ENCODE peak calls at places on chromosomes 6 and 20, in seven cellular contexts. One of them, this sample, is unnamed.

GRCh38 chr6:34684919-34685318 is 11.6 kb downstream of the ILRUN start:
- DNase-seq in iPS DF 6.9: no peak
- DNase-seq in CD4-positive, alpha-beta memory T cell: no peak
- DNase-seq in thoracic aorta: no peak
- DNase-seq in GM23338: no peak
- DNase-seq in transverse colon: no peak
- DNase-seq in tibial nerve: no peak
- DNase-seq in this sample: no peak

GRCh38 chr20:35661013-35661412 is 3.7 kb downstream of the CPNE1 start:
- DNase-seq in iPS DF 6.9: no peak
- DNase-seq in CD4-positive, alpha-beta memory T cell: no peak
- DNase-seq in thoracic aorta: no peak
- DNase-seq in GM23338: no peak
- DNase-seq in transverse colon: no peak
- DNase-seq in tibial nerve: no peak
- DNase-seq in this sample: no peak

GRCh38 chr20:41989935-41990635 is 371.9 kb upstream of the CHD6 start:
- DNase-seq in iPS DF 6.9: no peak
- DNase-seq in CD4-positive, alpha-beta memory T cell: no peak
- DNase-seq in thoracic aorta: no peak
- DNase-seq in GM23338: no peak
- DNase-seq in transverse colon: no peak
- DNase-seq in tibial nerve: no peak
- DNase-seq in this sample: no peak

GRCh38 chr6:169205176-169206160 is 48.2 kb downstream of the THBS2 start:
- DNase-seq in iPS DF 6.9: no peak
- DNase-seq in CD4-positive, alpha-beta memory T cell: no peak
- DNase-seq in thoracic aorta: no peak
- DNase-seq in GM23338: no peak
- DNase-seq in transverse colon: no peak
- DNase-seq in tibial nerve: no peak
- DNase-seq in this sample: no peak

GRCh38 chr20:46826343-46826984 is 68.2 kb upstream of the EYA2 start:
- DNase-seq in iPS DF 6.9: no peak
- DNase-seq in CD4-positive, alpha-beta memory T cell: no peak
- DNase-seq in thoracic aorta: no peak
- DNase-seq in GM23338: no peak
- DNase-seq in transverse colon: no peak
- DNase-seq in tibial nerve: no peak
- DNase-seq in this sample: no peak

GRCh38 chr6:39493174-39493573 is 170.7 kb upstream of the KCNK16 start:
- DNase-seq in iPS DF 6.9: no peak
- DNase-seq in CD4-positive, alpha-beta memory T cell: no peak
- DNase-seq in thoracic aorta: no peak
- DNase-seq in GM23338: no peak
- DNase-seq in transverse colon: no peak
- DNase-seq in tibial nerve: no peak
- DNase-seq in this sample: no peak

GRCh38 chr6:133701633-133702331 is 187.1 kb upstream of the TCF21 start:
- DNase-seq in iPS DF 6.9: no peak
- DNase-seq in CD4-positive, alpha-beta memory T cell: no peak
- DNase-seq in thoracic aorta: no peak
- DNase-seq in GM23338: no peak
- DNase-seq in transverse colon: no peak
- DNase-seq in tibial nerve: no peak
- DNase-seq in this sample: no peak

GRCh38 chr6:92124126-92124525 is 1295.2 kb downstream of the EPHA7 start:
- DNase-seq in iPS DF 6.9: no peak
- DNase-seq in CD4-positive, alpha-beta memory T cell: no peak
- DNase-seq in thoracic aorta: no peak
- DNase-seq in GM23338: no peak
- DNase-seq in transverse colon: no peak
- DNase-seq in tibial nerve: no peak
- DNase-seq in this sample: no peak

GRCh38 chr6:28218312-28219248 is 6.5 kb upstream of the ZSCAN9 start:
- DNase-seq in iPS DF 6.9: no peak
- DNase-seq in CD4-positive, alpha-beta memory T cell: no peak
- DNase-seq in thoracic aorta: no peak
- DNase-seq in GM23338: peak; percentile 69
- DNase-seq in transverse colon: peak; percentile 78
- DNase-seq in tibial nerve: peak; percentile 55
- DNase-seq in this sample: no peak

GRCh38 chr6:105326838-105327745 is 75.8 kb downstream of the PREP start:
- DNase-seq in iPS DF 6.9: no peak
- DNase-seq in CD4-positive, alpha-beta memory T cell: no peak
- DNase-seq in thoracic aorta: no peak
- DNase-seq in GM23338: no peak
- DNase-seq in transverse colon: no peak
- DNase-seq in tibial nerve: no peak
- DNase-seq in this sample: no peak

GRCh38 chr6:40586800-40587201 is 363 bp downstream of the LRFN2 start:
- DNase-seq in iPS DF 6.9: no peak
- DNase-seq in CD4-positive, alpha-beta memory T cell: no peak
- DNase-seq in thoracic aorta: no peak
- DNase-seq in GM23338: no peak
- DNase-seq in transverse colon: no peak
- DNase-seq in tibial nerve: no peak
- DNase-seq in this sample: no peak

GRCh38 chr20:61902213-61902869 is 163.3 kb downstream of the TAF4 start:
- DNase-seq in iPS DF 6.9: no peak
- DNase-seq in CD4-positive, alpha-beta memory T cell: no peak
- DNase-seq in thoracic aorta: no peak
- DNase-seq in GM23338: no peak
- DNase-seq in transverse colon: peak; percentile 42
- DNase-seq in tibial nerve: no peak
- DNase-seq in this sample: no peak

GRCh38 chr20:8309638-8310037 is 177.6 kb downstream of the PLCB1 start:
- DNase-seq in iPS DF 6.9: no peak
- DNase-seq in CD4-positive, alpha-beta memory T cell: no peak
- DNase-seq in thoracic aorta: no peak
- DNase-seq in GM23338: peak; percentile 54
- DNase-seq in transverse colon: no peak
- DNase-seq in tibial nerve: no peak
- DNase-seq in this sample: peak; percentile 13

GRCh38 chr6:78942451-78942850 is 75.1 kb downstream of the IRAK1BP1 start:
- DNase-seq in iPS DF 6.9: no peak
- DNase-seq in CD4-positive, alpha-beta memory T cell: no peak
- DNase-seq in thoracic aorta: no peak
- DNase-seq in GM23338: no peak
- DNase-seq in transverse colon: no peak
- DNase-seq in tibial nerve: no peak
- DNase-seq in this sample: no peak

GRCh38 chr20:18176318-18176785 is 38.7 kb downstream of the KAT14 start:
- DNase-seq in iPS DF 6.9: peak; percentile 20
- DNase-seq in CD4-positive, alpha-beta memory T cell: no peak
- DNase-seq in thoracic aorta: no peak
- DNase-seq in GM23338: peak; percentile 67
- DNase-seq in transverse colon: no peak
- DNase-seq in tibial nerve: no peak
- DNase-seq in this sample: no peak

GRCh38 chr6:163147988-163148387 is 266.5 kb upstream of the QKI start:
- DNase-seq in iPS DF 6.9: no peak
- DNase-seq in CD4-positive, alpha-beta memory T cell: no peak
- DNase-seq in thoracic aorta: no peak
- DNase-seq in GM23338: peak; percentile 18
- DNase-seq in transverse colon: no peak
- DNase-seq in tibial nerve: no peak
- DNase-seq in this sample: no peak

GRCh38 chr6:157669747-157670216 is 153.3 kb upstream of the SNX9 start:
- DNase-seq in iPS DF 6.9: peak; percentile 31
- DNase-seq in CD4-positive, alpha-beta memory T cell: no peak
- DNase-seq in thoracic aorta: peak; percentile 33
- DNase-seq in GM23338: peak; percentile 70
- DNase-seq in transverse colon: peak; percentile 79
- DNase-seq in tibial nerve: peak; percentile 73
- DNase-seq in this sample: peak; percentile 22

GRCh38 chr6:129440691-129441090 is 269.3 kb downstream of the ARHGAP18 start:
- DNase-seq in iPS DF 6.9: no peak
- DNase-seq in CD4-positive, alpha-beta memory T cell: no peak
- DNase-seq in thoracic aorta: no peak
- DNase-seq in GM23338: peak; percentile 55
- DNase-seq in transverse colon: no peak
- DNase-seq in tibial nerve: no peak
- DNase-seq in this sample: no peak

GRCh38 chr6:86856937-86857563 is 80.3 kb upstream of the HTR1E start:
- DNase-seq in iPS DF 6.9: peak; percentile 27
- DNase-seq in CD4-positive, alpha-beta memory T cell: no peak
- DNase-seq in thoracic aorta: no peak
- DNase-seq in GM23338: peak; percentile 82
- DNase-seq in transverse colon: peak; percentile 11
- DNase-seq in tibial nerve: peak; percentile 63
- DNase-seq in this sample: peak; percentile 11

GRCh38 chr6:157528931-157529653 is 148.1 kb downstream of the ZDHHC14 start:
- DNase-seq in iPS DF 6.9: no peak
- DNase-seq in CD4-positive, alpha-beta memory T cell: no peak
- DNase-seq in thoracic aorta: no peak
- DNase-seq in GM23338: no peak
- DNase-seq in transverse colon: no peak
- DNase-seq in tibial nerve: peak; percentile 86
- DNase-seq in this sample: no peak

GRCh38 chr6:105310371-105310770 is 92.5 kb downstream of the PREP start:
- DNase-seq in iPS DF 6.9: no peak
- DNase-seq in CD4-positive, alpha-beta memory T cell: no peak
- DNase-seq in thoracic aorta: no peak
- DNase-seq in GM23338: no peak
- DNase-seq in transverse colon: peak; percentile 57
- DNase-seq in tibial nerve: no peak
- DNase-seq in this sample: no peak

GRCh38 chr6:149153100-149153499 is 164.4 kb upstream of the TAB2 start:
- DNase-seq in iPS DF 6.9: no peak
- DNase-seq in CD4-positive, alpha-beta memory T cell: no peak
- DNase-seq in thoracic aorta: no peak
- DNase-seq in GM23338: no peak
- DNase-seq in transverse colon: no peak
- DNase-seq in tibial nerve: no peak
- DNase-seq in this sample: no peak

GRCh38 chr6:80548496-80548895 is 442.0 kb downstream of the BCKDHB start:
- DNase-seq in iPS DF 6.9: no peak
- DNase-seq in CD4-positive, alpha-beta memory T cell: no peak
- DNase-seq in thoracic aorta: no peak
- DNase-seq in GM23338: no peak
- DNase-seq in transverse colon: no peak
- DNase-seq in tibial nerve: no peak
- DNase-seq in this sample: no peak

GRCh38 chr6:27505209-27506027 is 32.5 kb upstream of the ZNF184 start:
- DNase-seq in iPS DF 6.9: peak; percentile 64
- DNase-seq in CD4-positive, alpha-beta memory T cell: peak; percentile 89
- DNase-seq in thoracic aorta: no peak
- DNase-seq in GM23338: peak; percentile 88
- DNase-seq in transverse colon: peak; percentile 21
- DNase-seq in tibial nerve: peak; percentile 69
- DNase-seq in this sample: no peak

DNA sequence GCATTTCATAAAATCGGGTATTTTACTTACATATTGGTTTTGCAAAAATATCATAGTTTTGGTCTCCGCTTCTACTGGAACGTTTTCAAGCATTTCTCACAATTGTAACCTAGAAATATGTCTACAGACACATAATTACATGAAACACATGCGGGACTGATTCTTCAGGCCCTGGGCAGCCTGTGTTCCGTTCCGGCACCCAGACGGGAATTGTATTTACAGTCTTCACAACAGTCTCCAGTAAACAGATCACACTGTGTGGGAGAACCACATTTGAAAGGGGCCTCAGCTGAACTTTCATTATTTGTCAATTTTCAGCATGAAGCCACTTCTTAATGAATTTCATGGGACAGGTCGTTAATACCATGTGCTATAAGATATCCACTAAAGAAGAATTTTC is 196.9 kb downstream of the DST start:
- DNase-seq in iPS DF 6.9: no peak
- DNase-seq in CD4-positive, alpha-beta memory T cell: no peak
- DNase-seq in thoracic aorta: no peak
- DNase-seq in GM23338: no peak
- DNase-seq in transverse colon: no peak
- DNase-seq in tibial nerve: no peak
- DNase-seq in this sample: no peak
- H3K27ac ChIP-seq in iPS DF 6.9: no peak overlapping the region
- H3K27ac ChIP-seq in CD4-positive, alpha-beta memory T cell: no peak overlapping the region
- H3K27ac ChIP-seq in thoracic aorta: peak overlapping the region; percentile 69
- H3K27ac ChIP-seq in GM23338: no peak overlapping the region
- H3K27ac ChIP-seq in transverse colon: peak overlapping the region; percentile 67
- H3K27ac ChIP-seq in tibial nerve: no peak overlapping the region
- H3K27ac ChIP-seq in this sample: no peak overlapping the region

DNA sequence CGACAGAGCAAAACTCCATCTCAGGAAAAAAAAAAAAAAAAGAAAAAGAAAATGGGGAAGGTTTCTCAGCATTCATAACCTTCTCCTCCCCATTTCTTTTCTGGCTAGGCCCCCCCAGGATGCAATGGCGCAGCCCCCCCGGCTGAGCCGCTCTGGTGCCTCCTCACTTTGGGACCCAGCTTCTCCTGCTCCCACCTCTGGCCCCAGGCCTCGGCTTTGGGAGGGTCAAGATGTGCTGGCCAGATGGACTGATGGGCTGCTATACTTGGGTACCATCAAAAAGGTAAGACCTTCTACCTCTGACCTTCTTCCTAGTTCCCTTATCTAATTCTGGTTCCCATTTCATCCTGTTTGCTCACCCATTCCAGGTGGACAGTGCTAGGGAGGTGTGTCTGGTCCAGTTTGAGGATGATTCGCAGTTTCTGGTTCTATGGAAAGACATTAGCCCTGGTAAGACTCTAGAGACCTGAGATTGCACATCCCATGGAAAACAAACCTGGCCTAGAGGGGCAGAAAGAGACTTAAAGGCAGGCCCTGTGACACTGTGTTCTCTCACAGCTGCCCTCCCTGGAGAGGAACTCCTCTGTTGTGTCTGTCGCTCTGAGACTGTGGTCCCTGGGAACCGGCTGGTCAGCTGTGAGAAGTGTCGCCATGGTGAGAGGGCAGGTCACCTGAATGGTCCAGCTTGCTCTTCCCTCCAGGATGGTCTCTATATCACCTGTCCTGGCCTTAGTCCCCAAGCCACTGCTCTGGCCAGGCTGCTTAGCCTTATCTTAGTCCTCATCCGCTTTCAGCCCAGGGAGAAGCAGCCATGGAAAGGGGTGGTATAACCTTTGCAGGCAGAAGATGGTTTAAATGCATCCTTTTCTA is 1.6 kb downstream of the PHF1 start:
- DNase-seq in iPS DF 6.9: no peak
- DNase-seq in CD4-positive, alpha-beta memory T cell: peak; percentile 30
- DNase-seq in thoracic aorta: no peak
- DNase-seq in GM23338: no peak
- DNase-seq in transverse colon: no peak
- DNase-seq in tibial nerve: no peak
- DNase-seq in this sample: no peak
- H3K27ac ChIP-seq in iPS DF 6.9: no peak overlapping the region
- H3K27ac ChIP-seq in CD4-positive, alpha-beta memory T cell: peak overlapping the region; percentile 99
- H3K27ac ChIP-seq in thoracic aorta: peak overlapping the region; percentile 88
- H3K27ac ChIP-seq in GM23338: no peak overlapping the region
- H3K27ac ChIP-seq in transverse colon: peak overlapping the region; percentile 99
- H3K27ac ChIP-seq in tibial nerve: peak overlapping the region; percentile 100
- H3K27ac ChIP-seq in this sample: no peak overlapping the region

GRCh38 chr6:110545081-110545872 is 68.9 kb upstream of the SLC22A16 start:
- DNase-seq in iPS DF 6.9: no peak
- DNase-seq in CD4-positive, alpha-beta memory T cell: no peak
- DNase-seq in thoracic aorta: no peak
- DNase-seq in GM23338: no peak
- DNase-seq in transverse colon: no peak
- DNase-seq in tibial nerve: no peak
- DNase-seq in this sample: no peak
- H3K27ac ChIP-seq in iPS DF 6.9: no peak overlapping the region
- H3K27ac ChIP-seq in CD4-positive, alpha-beta memory T cell: no peak overlapping the region
- H3K27ac ChIP-seq in thoracic aorta: no peak overlapping the region
- H3K27ac ChIP-seq in GM23338: no peak overlapping the region
- H3K27ac ChIP-seq in transverse colon: no peak overlapping the region
- H3K27ac ChIP-seq in tibial nerve: no peak overlapping the region
- H3K27ac ChIP-seq in this sample: peak overlapping the region; percentile 99

GRCh38 chr6:71035871-71036270 is 79.0 kb upstream of the B3GAT2 start:
- DNase-seq in iPS DF 6.9: no peak
- DNase-seq in CD4-positive, alpha-beta memory T cell: no peak
- DNase-seq in thoracic aorta: no peak
- DNase-seq in GM23338: no peak
- DNase-seq in transverse colon: no peak
- DNase-seq in tibial nerve: no peak
- DNase-seq in this sample: no peak
- H3K27ac ChIP-seq in iPS DF 6.9: no peak overlapping the region
- H3K27ac ChIP-seq in CD4-positive, alpha-beta memory T cell: no peak overlapping the region
- H3K27ac ChIP-seq in thoracic aorta: no peak overlapping the region
- H3K27ac ChIP-seq in GM23338: no peak overlapping the region
- H3K27ac ChIP-seq in transverse colon: no peak overlapping the region
- H3K27ac ChIP-seq in tibial nerve: no peak overlapping the region
- H3K27ac ChIP-seq in this sample: peak overlapping the region; percentile 40

This sample was measured in caudate nucleus.